ENCODE peak calls at places on chromosomes 11 and 22, in four cellular contexts. M is choroid plexus epithelial cell, T is transverse colon, F is heart left ventricle. I is an unnamed sample.

GRCh38 chr11:125950696-125951645 is 5.1 kb downstream of the VSIG10L2 start:
- DNase-seq in T (peak; percentile 38), M (peak; percentile 9), F (peak; percentile 76), I (no peak)

GRCh38 chr11:24357620-24358386 is 139.1 kb upstream of the LUZP2 start:
- DNase-seq in F (peak; percentile 10), T (no peak), M (peak; percentile 2), I (no peak)

GRCh38 chr11:8826901-8827560 is 84.0 kb upstream of the AKIP1 start:
- DNase-seq in T (no peak), M (peak; percentile 40), F (no peak), I (no peak)

GRCh38 chr22:50199251-50199721 is 1.5 kb upstream of the SELENOO start:
- DNase-seq in M (no peak), T (no peak), F (no peak), I (no peak)

GRCh38 chr22:23357028-23357427 is 176.7 kb downstream of the BCR start:
- DNase-seq in M (no peak), F (no peak), T (no peak), I (no peak)

GRCh38 chr22:27537481-27537891 is 264.1 kb downstream of the MN1 start:
- DNase-seq in T (peak; percentile 15), F (peak; percentile 72), M (peak; percentile 41), I (no peak)

GRCh38 chr11:71118671-71119250 is 133.6 kb downstream of the SHANK2 start:
- DNase-seq in T (no peak), M (no peak), F (peak; percentile 40), I (no peak)

GRCh38 chr11:46229250-46229649 is 48.2 kb upstream of the CREB3L1 start:
- DNase-seq in T (no peak), F (no peak), M (no peak), I (no peak)

GRCh38 chr11:130653838-130654601 is 205.6 kb downstream of the ADAMTS15 start:
- DNase-seq in F (peak; percentile 83), T (peak; percentile 64), M (peak; percentile 59), I (no peak)

GRCh38 chr11:114008331-114008730 is 33.4 kb downstream of the HTR3A start:
- DNase-seq in T (no peak), M (no peak), F (no peak), I (no peak)

GRCh38 chr11:127056338-127056971 is 55.9 kb upstream of the KIRREL3 start:
- DNase-seq in F (no peak), M (no peak), T (no peak), I (no peak)

GRCh38 chr22:18028817-18029527 is 4.6 kb upstream of the MICAL3 start:
- DNase-seq in F (no peak), T (peak; percentile 35), M (no peak), I (no peak)

GRCh38 chr11:125960771-125961170 is 14.9 kb downstream of the VSIG10L2 start:
- DNase-seq in T (no peak), F (no peak), M (no peak), I (no peak)

GRCh38 chr11:35165416-35166368 is 26.7 kb downstream of the CD44 start:
- DNase-seq in F (no peak), T (peak; percentile 73), M (peak; percentile 93), I (peak; percentile 88)

GRCh38 chr11:110479445-110480101 is 49.8 kb downstream of the FDX1 start:
- DNase-seq in F (no peak), M (peak; percentile 72), T (no peak), I (peak; percentile 43)

GRCh38 chr11:102780491-102780918 is at the start of gene MMP10:
- DNase-seq in F (no peak), M (peak; percentile 71), T (no peak), I (peak; percentile 72)

GRCh38 chr11:103798029-103798428 is 238.4 kb upstream of the DDI1 start:
- DNase-seq in F (no peak), T (no peak), M (peak; percentile 86), I (peak; percentile 69)

DNA sequence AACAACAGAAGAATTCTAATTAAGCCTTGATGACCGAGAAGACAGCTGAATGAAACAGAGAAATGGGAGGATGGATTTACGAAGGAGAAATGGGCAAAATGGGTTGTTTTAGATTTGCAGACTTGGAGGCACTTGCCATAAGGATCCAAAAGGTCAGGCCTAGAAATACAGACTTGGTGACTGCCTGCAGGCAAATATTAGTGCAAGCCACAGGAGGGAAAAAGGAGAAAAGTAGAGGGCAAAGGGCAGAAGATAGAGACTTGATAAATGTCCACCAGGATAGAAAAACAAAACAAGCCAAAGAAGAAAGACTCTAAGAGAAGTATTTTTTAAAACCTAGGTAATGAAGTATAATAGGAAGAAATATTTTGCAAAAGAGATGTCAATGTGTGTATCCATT is 13.1 kb downstream of the CCDC34 start:
- DNase-seq in F (no peak), T (no peak), M (no peak), I (no peak)
- H3K4me3 ChIP-seq in F (no peak overlapping the region), T (no peak overlapping the region), M (no peak overlapping the region), I (no peak overlapping the region)

GRCh38 chr11:65927904-65928397 is 8.7 kb downstream of the DRAP1 start:
- DNase-seq in F (no peak), M (peak; percentile 35), T (peak; percentile 73), I (no peak)
- H3K4me3 ChIP-seq in F (peak overlapping the region; percentile 12), M (no peak overlapping the region), T (peak overlapping the region; percentile 26), I (no peak overlapping the region)

DNA sequence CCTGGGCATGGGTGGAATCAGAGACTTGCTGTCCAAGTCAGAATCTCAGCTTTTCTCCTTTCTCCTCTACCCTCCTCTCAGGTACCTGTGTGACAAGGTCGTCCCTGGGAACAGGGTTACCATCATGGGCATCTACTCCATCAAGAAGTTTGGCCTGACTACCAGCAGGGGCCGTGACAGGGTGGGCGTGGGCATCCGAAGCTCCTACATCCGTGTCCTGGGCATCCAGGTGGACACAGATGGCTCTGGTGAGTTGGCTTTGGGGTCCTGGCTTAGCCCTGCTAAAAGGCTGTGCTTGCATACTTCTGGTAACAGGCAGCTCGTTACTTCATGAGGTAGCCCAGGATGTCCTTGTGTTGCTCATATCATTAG is 10.7 kb downstream of the MCM5 start:
- DNase-seq in T (no peak), M (no peak), F (no peak), I (no peak)
- H3K4me3 ChIP-seq in T (no peak overlapping the region), M (no peak overlapping the region), F (no peak overlapping the region), I (no peak overlapping the region)

GRCh38 chr11:1207451-1208360 is 15.2 kb upstream of the MUC5B start:
- DNase-seq in T (no peak), M (no peak), F (no peak), I (no peak)
- H3K4me3 ChIP-seq in T (no peak overlapping the region), M (no peak overlapping the region), F (no peak overlapping the region), I (no peak overlapping the region)

DNA sequence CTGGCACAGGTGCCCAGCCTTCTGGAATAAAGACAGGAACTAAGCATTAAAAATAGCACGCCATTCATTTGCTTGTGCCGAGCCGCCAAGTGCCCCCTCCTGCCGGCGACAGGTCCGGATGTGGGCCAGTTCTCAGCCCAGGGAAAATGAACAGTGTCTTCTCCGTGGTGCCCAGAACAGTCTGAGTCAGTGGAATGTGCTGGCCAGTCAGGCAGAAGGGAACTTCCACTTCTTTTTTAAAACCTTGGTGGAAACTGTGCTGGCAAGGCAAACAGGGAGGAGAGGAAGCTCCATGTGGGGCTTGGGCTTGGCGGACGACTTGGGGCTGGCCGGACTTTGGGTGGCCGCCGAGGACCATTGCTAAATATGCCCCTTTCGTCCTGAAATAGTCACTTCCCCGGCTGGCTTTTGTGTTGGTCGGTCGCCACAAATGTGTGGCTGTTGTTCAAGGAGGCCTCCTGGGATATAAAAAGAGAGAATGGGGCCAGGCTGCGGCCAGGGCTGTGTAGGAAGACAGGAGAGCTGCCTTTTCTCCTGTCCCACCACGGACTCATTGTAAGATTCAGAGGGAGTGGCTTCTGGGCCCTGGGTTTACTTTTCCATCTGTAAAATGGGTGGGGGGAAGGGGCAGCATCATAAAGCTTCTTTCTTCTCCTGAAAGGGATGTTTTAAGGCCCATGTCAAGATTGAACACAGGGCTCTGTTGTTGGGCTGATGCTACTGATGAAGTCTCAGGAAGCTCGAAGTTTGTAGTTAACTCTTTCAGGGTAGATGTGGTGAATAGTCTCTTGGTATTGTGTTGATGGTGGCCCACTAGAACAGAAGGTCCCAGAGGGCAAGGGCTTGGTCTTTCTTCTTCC is 101.0 kb downstream of the PTPRJ start:
- DNase-seq in M (peak; percentile 78), T (no peak), F (peak; percentile 79), I (peak; percentile 90)
- H3K4me3 ChIP-seq in M (no peak overlapping the region), T (no peak overlapping the region), F (peak overlapping the region; percentile 34), I (no peak overlapping the region)

DNA sequence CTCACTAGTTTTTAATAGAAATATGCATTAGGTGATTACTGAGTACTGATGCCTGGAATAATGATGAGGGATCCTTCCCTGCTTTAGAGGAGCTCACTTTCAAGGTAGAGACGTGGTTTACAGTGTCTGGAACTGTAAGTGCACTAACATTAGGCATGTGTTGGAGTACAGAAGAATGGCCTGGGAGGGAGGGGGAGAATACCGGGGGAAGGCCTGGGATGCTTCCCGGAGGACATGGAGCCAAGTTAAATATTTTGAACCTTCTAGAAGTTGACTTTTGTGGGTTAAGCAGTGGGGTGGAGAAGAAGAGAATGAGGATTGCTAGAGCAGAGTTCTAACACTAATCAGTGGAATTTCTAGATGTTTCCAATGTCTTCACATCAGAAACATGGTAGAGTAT is 261.6 kb downstream of the NELL1 start:
- DNase-seq in M (no peak), F (no peak), T (no peak), I (no peak)
- H3K4me3 ChIP-seq in M (no peak overlapping the region), F (no peak overlapping the region), T (no peak overlapping the region), I (no peak overlapping the region)

GRCh38 chr11:43581370-43582023 is 99.0 kb upstream of the HSD17B12 start:
- DNase-seq in F (no peak), M (no peak), T (no peak), I (no peak)
- H3K4me3 ChIP-seq in F (peak overlapping the region; percentile 31), M (no peak overlapping the region), T (peak overlapping the region; percentile 26), I (no peak overlapping the region)

DNA sequence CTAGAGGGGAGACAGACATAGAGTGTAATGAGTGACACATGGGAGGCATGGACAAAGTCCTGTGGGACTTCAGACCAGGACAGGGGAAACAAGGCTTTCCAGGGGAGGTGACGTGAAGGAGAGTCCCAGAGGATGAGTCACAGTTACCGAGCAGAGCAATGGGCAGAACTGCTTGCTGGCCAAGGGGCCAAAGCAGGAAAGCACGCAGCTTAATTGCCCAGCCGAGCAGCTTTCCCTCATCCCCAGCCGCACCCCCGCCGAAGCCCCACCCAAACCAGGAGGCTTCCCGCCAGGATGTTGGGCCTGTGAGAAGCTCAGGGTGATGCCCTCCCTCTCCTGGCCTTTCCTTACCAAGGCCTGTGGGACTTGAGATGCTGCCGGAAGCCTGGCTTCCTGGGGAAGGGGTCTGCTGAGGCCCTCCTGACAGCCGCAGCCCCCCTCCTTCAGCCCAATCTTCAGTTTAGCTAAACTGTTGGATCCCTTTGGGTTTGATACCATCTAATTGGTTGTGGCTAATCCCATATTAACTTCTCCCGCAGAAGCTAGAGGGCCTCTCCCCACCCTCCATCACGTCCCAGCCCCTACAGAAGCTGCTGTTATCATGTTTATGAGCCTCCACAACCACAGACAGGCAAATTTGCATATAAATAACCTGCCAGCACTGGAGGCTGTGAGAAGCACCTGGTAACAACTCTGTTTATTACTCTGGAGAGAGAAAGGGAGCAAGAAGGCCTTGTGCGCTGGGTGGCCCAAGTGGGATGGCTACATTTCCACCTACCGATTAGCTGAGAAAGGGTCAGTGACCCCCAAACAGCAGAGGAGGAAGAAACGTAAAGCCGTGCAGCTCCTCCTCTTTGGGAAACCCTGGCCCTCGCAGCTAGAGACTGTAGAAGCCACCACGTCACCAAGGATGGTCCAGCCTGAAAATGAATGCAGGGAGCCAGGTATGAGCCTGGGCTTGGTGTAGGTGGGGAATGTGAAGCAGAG is 80.0 kb downstream of the TRIM29 start:
- DNase-seq in M (no peak), F (no peak), T (peak; percentile 25), I (no peak)
- H3K4me3 ChIP-seq in M (no peak overlapping the region), F (no peak overlapping the region), T (no peak overlapping the region), I (no peak overlapping the region)